ENCODE peak calls at places on chromosomes 3 and 15, in seven cellular contexts. Z is trophoblast cell; T is activated T-cell treated with anti-CD3 and anti-CD28 coated beads, Interleukin-2, amount 50 U/mL, for 72 hours; E is cardiac muscle cell; U is A172; S is dorsolateral prefrontal cortex; N is NCI-H2081. Y is an unnamed sample.

GRCh38 chr15:51917493-51917892 is 54.1 kb downstream of the LEO1 start:
- DNase-seq in Z (no peak), T (no peak), E (peak), U (peak), S (no peak), N (peak), Y (peak)

GRCh38 chr15:40446144-40446543 is 5.4 kb downstream of the BAHD1 start:
- DNase-seq in Z (no peak), T (no peak), E (no peak), U (no peak), S (no peak), N (no peak), Y (no peak)

GRCh38 chr15:61084944-61085367 is 144.1 kb downstream of the RORA start:
- DNase-seq in Z (no peak), T (no peak), E (peak), U (no peak), S (no peak), N (peak), Y (peak)

GRCh38 chr3:31166249-31166885 is 271.9 kb upstream of the GADL1 start:
- DNase-seq in Z (peak), T (no peak), E (peak), U (peak), S (no peak), N (no peak), Y (no peak)

GRCh38 chr3:188234172-188234571 is 80.2 kb downstream of the LPP start:
- DNase-seq in Z (no peak), T (no peak), E (no peak), U (no peak), S (no peak), N (no peak), Y (no peak)

GRCh38 chr15:70508561-70509281 is 254.6 kb downstream of the UACA start:
- DNase-seq in Z (peak), T (peak), E (peak), U (peak), S (no peak), N (no peak), Y (no peak)

GRCh38 chr3:120451670-120452220 is 953 bp upstream of the FSTL1 start:
- DNase-seq in Z (no peak), T (no peak), E (no peak), U (no peak), S (no peak), N (no peak), Y (no peak)

GRCh38 chr3:38640661-38641441 is 8.6 kb downstream of the SCN5A start:
- DNase-seq in Z (no peak), T (no peak), E (no peak), U (no peak), S (peak), N (no peak), Y (no peak)

GRCh38 chr3:40920041-40920440 is 279.3 kb upstream of the CTNNB1 start:
- DNase-seq in Z (no peak), T (no peak), E (peak), U (peak), S (no peak), N (no peak), Y (no peak)

GRCh38 chr15:83650831-83651230 is 3.1 kb upstream of the ADAMTSL3 start:
- DNase-seq in Z (no peak), T (no peak), E (no peak), U (no peak), S (no peak), N (no peak), Y (no peak)

GRCh38 chr15:52172869-52173268 is 18.3 kb downstream of the GNB5 start:
- DNase-seq in Z (no peak), T (no peak), E (no peak), U (no peak), S (no peak), N (peak), Y (no peak)

GRCh38 chr3:78659386-78659987 is 1108.3 kb downstream of the ROBO1 start:
- DNase-seq in Z (peak), T (peak), E (peak), U (peak), S (no peak), N (peak), Y (peak)

GRCh38 chr3:115100172-115100571 is 46.9 kb downstream of the ZBTB20 start:
- DNase-seq in Z (no peak), T (peak), E (peak), U (peak), S (no peak), N (peak), Y (peak)

GRCh38 chr3:138062626-138063025 is 52.7 kb downstream of the CLDN18 start:
- DNase-seq in Z (no peak), T (no peak), E (peak), U (no peak), S (no peak), N (no peak), Y (no peak)

GRCh38 chr3:126372413-126373145 is 15.4 kb upstream of the KLF15 start:
- DNase-seq in Z (no peak), T (no peak), E (no peak), U (no peak), S (peak), N (no peak), Y (no peak)

GRCh38 chr15:87667643-87668042 is 588.9 kb downstream of the NTRK3 start:
- DNase-seq in Z (no peak), T (no peak), E (no peak), U (no peak), S (no peak), N (no peak), Y (no peak)

GRCh38 chr15:88649286-88649733 is 10.5 kb downstream of the ISG20 start:
- DNase-seq in Z (no peak), T (peak), E (peak), U (peak), S (peak), N (no peak), Y (no peak)

GRCh38 chr15:70140543-70141375 is 43.0 kb upstream of the TLE3 start:
- DNase-seq in Z (peak), T (peak), E (peak), U (peak), S (no peak), N (no peak), Y (no peak)

GRCh38 chr3:127629462-127630403 is 748 bp downstream of the PODXL2 start:
- DNase-seq in Z (no peak), T (peak), E (no peak), U (no peak), S (peak), N (peak), Y (peak)

GRCh38 chr3:51243919-51244318 is 141.2 kb upstream of the MANF start:
- DNase-seq in Z (no peak), T (no peak), E (no peak), U (no peak), S (no peak), N (no peak), Y (no peak)

GRCh38 chr3:122987231-122987630 is 40.3 kb downstream of the SEMA5B start:
- DNase-seq in Z (no peak), T (no peak), E (no peak), U (no peak), S (no peak), N (no peak), Y (no peak)

GRCh38 chr15:73856458-73857192 is 16.7 kb upstream of the TBC1D21 start:
- DNase-seq in Z (no peak), T (no peak), E (no peak), U (no peak), S (no peak), N (peak), Y (no peak)

GRCh38 chr3:16311960-16312451 is 47.0 kb downstream of the OXNAD1 start:
- DNase-seq in Z (no peak), T (peak), E (peak), U (no peak), S (no peak), N (no peak), Y (no peak)

GRCh38 chr15:81473177-81473576 is 99.2 kb upstream of the TMC3 start:
- DNase-seq in Z (no peak), T (no peak), E (no peak), U (no peak), S (no peak), N (no peak), Y (no peak)

GRCh38 chr3:46312996-46313395 is 40.9 kb upstream of the CCR2 start:
- DNase-seq in Z (no peak), T (no peak), E (peak), U (no peak), S (no peak), N (no peak), Y (no peak)

GRCh38 chr3:120625199-120625598 is 29.1 kb downstream of the NDUFB4 start:
- DNase-seq in Z (no peak), T (no peak), E (no peak), U (peak), S (no peak), N (no peak), Y (no peak)

GRCh38 chr15:89479173-89479572 is 17.2 kb downstream of the RHCG start:
- DNase-seq in Z (no peak), T (no peak), E (no peak), U (no peak), S (no peak), N (no peak), Y (no peak)

GRCh38 chr3:14317057-14317553 is 85.3 kb upstream of the SLC6A6 start:
- DNase-seq in Z (no peak), T (no peak), E (peak), U (no peak), S (no peak), N (no peak), Y (no peak)

GRCh38 chr3:190053919-190054672 is 66.6 kb downstream of the P3H2 start:
- DNase-seq in Z (peak), T (no peak), E (peak), U (peak), S (no peak), N (no peak), Y (no peak)

GRCh38 chr15:101394654-101395053 is 94.9 kb downstream of the PCSK6 start:
- DNase-seq in Z (no peak), T (no peak), E (no peak), U (no peak), S (no peak), N (no peak), Y (no peak)

GRCh38 chr3:60202052-60202753 is 1049.0 kb downstream of the FHIT start:
- DNase-seq in Z (no peak), T (no peak), E (no peak), U (no peak), S (no peak), N (peak), Y (no peak)

GRCh38 chr3:67327582-67327981 is 326.8 kb downstream of the SUCLG2 start:
- DNase-seq in Z (no peak), T (no peak), E (no peak), U (no peak), S (no peak), N (peak), Y (no peak)

GRCh38 chr3:42071720-42072582 is 19.2 kb upstream of the TRAK1 start:
- DNase-seq in Z (no peak), T (no peak), E (peak), U (peak), S (peak), N (peak), Y (peak)

GRCh38 chr3:61638721-61639120 is 77.3 kb downstream of the PTPRG start:
- DNase-seq in Z (no peak), T (no peak), E (no peak), U (no peak), S (no peak), N (no peak), Y (no peak)

GRCh38 chr3:28286595-28286994 is 45.2 kb downstream of the CMC1 start:
- DNase-seq in Z (no peak), T (no peak), E (peak), U (peak), S (no peak), N (peak), Y (peak)

GRCh38 chr3:23648965-23649328 is 156.8 kb upstream of the UBE2E1 start:
- DNase-seq in Z (no peak), T (no peak), E (no peak), U (peak), S (no peak), N (no peak), Y (no peak)